ENCODE peak calls at places on chromosomes 1 and 21, in four cellular contexts. One of them, this sample, is unnamed.

GRCh38 chr1:113210248-113210647 is 137.2 kb downstream of the LRIG2 start:
- DNase-seq in adrenal gland: no peak
- DNase-seq in heart left ventricle: no peak
- DNase-seq in NB4: no peak
- DNase-seq in this sample: no peak

GRCh38 chr1:47332779-47333577 is 612 bp upstream of the CMPK1 start:
- DNase-seq in adrenal gland: peak
- DNase-seq in heart left ventricle: no peak
- DNase-seq in NB4: no peak
- DNase-seq in this sample: no peak

GRCh38 chr1:109392788-109393580 is 4.7 kb downstream of the SORT1 start:
- DNase-seq in adrenal gland: peak
- DNase-seq in heart left ventricle: peak
- DNase-seq in NB4: no peak
- DNase-seq in this sample: no peak

GRCh38 chr1:90925928-90926869 is 95.6 kb downstream of the ZNF644 start:
- DNase-seq in adrenal gland: no peak
- DNase-seq in heart left ventricle: no peak
- DNase-seq in NB4: peak
- DNase-seq in this sample: no peak

GRCh38 chr1:41696381-41696780 is 211.9 kb upstream of the EDN2 start:
- DNase-seq in adrenal gland: no peak
- DNase-seq in heart left ventricle: peak
- DNase-seq in NB4: no peak
- DNase-seq in this sample: no peak

GRCh38 chr21:29938968-29939858 is 583 bp downstream of the GRIK1 start:
- DNase-seq in adrenal gland: no peak
- DNase-seq in heart left ventricle: no peak
- DNase-seq in NB4: no peak
- DNase-seq in this sample: no peak

GRCh38 chr21:44616591-44616926 is 4.7 kb downstream of the KRTAP10-8 start:
- DNase-seq in adrenal gland: no peak
- DNase-seq in heart left ventricle: no peak
- DNase-seq in NB4: no peak
- DNase-seq in this sample: no peak

GRCh38 chr1:16012590-16013219 is 5.1 kb downstream of the HSPB7 start:
- DNase-seq in adrenal gland: peak
- DNase-seq in heart left ventricle: peak
- DNase-seq in NB4: peak
- DNase-seq in this sample: peak

GRCh38 chr1:31445951-31446350 is 32.9 kb downstream of the SERINC2 start:
- DNase-seq in adrenal gland: no peak
- DNase-seq in heart left ventricle: no peak
- DNase-seq in NB4: peak
- DNase-seq in this sample: no peak

GRCh38 chr1:156149374-156150106 is 3.8 kb upstream of the SEMA4A start:
- DNase-seq in adrenal gland: no peak
- DNase-seq in heart left ventricle: no peak
- DNase-seq in NB4: no peak
- DNase-seq in this sample: no peak
- TF ChIP-seq POLR2A in adrenal gland: no peak
- TF ChIP-seq POLR2A in heart left ventricle: no peak
- TF ChIP-seq POLR2A in NB4: no peak
- TF ChIP-seq POLR2A in this sample: no peak

GRCh38 chr1:227731241-227731677 is 3.8 kb downstream of the JMJD4 start:
- DNase-seq in adrenal gland: peak
- DNase-seq in heart left ventricle: no peak
- DNase-seq in NB4: no peak
- DNase-seq in this sample: no peak

GRCh38 chr1:227729881-227730629 is 5.0 kb downstream of the JMJD4 start:
- DNase-seq in adrenal gland: peak
- DNase-seq in heart left ventricle: no peak
- DNase-seq in NB4: peak
- DNase-seq in this sample: peak

GRCh38 chr1:227729144-227729880 is 5.8 kb downstream of the JMJD4 start:
- DNase-seq in adrenal gland: no peak
- DNase-seq in heart left ventricle: no peak
- DNase-seq in NB4: peak
- DNase-seq in this sample: no peak

GRCh38 chr1:227731696-227732585 is 3.2 kb downstream of the JMJD4 start:
- DNase-seq in adrenal gland: no peak
- DNase-seq in heart left ventricle: no peak
- DNase-seq in NB4: no peak
- DNase-seq in this sample: no peak

DNA sequence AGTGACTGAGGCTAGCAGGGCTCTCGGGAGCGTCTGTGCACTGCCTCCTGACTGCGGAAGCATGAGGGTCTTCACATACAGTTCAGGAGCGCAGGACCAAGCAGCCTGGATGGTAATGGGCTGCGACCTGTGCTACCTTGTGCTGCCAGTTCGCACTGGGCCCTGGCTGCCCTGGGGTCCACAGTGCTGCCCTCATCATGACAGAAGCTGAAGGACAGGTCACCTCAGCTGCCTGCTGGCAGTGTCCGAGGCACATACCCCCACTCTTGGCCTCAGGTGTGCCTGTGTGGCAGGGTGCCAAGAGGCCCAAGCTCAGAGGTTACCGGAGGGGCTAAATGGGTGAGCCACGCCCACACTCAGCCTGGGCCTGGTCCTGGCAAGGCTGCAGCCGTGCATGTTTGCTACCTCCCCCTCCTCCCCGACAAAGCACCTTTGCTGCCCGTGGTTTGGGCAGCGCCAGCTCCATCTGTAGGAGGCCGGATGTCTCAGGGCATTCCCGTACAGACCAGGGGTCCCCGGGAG is 4.4 kb downstream of the JMJD4 start:
- DNase-seq in adrenal gland: no peak
- DNase-seq in heart left ventricle: no peak
- DNase-seq in NB4: no peak
- DNase-seq in this sample: no peak
- TF ChIP-seq POLR2A in adrenal gland: no peak
- TF ChIP-seq POLR2A in heart left ventricle: no peak
- TF ChIP-seq POLR2A in NB4: no peak
- TF ChIP-seq POLR2A in this sample: no peak

GRCh38 chr1:26168410-26169167 is at the start of gene C1orf232:
- DNase-seq in adrenal gland: no peak
- DNase-seq in heart left ventricle: no peak
- DNase-seq in NB4: no peak
- DNase-seq in this sample: no peak

GRCh38 chr1:26171084-26172072 is at the start of gene ZNF593OS:
- DNase-seq in adrenal gland: no peak
- DNase-seq in heart left ventricle: no peak
- DNase-seq in NB4: no peak
- DNase-seq in this sample: no peak

GRCh38 chr1:26169201-26169600 is 438 bp upstream of the C1orf232 start:
- DNase-seq in adrenal gland: no peak
- DNase-seq in heart left ventricle: no peak
- DNase-seq in NB4: no peak
- DNase-seq in this sample: no peak

GRCh38 chr1:26170472-26170821 is 739 bp downstream of the ZNF593 start:
- DNase-seq in adrenal gland: no peak
- DNase-seq in heart left ventricle: no peak
- DNase-seq in NB4: no peak
- DNase-seq in this sample: no peak

DNA sequence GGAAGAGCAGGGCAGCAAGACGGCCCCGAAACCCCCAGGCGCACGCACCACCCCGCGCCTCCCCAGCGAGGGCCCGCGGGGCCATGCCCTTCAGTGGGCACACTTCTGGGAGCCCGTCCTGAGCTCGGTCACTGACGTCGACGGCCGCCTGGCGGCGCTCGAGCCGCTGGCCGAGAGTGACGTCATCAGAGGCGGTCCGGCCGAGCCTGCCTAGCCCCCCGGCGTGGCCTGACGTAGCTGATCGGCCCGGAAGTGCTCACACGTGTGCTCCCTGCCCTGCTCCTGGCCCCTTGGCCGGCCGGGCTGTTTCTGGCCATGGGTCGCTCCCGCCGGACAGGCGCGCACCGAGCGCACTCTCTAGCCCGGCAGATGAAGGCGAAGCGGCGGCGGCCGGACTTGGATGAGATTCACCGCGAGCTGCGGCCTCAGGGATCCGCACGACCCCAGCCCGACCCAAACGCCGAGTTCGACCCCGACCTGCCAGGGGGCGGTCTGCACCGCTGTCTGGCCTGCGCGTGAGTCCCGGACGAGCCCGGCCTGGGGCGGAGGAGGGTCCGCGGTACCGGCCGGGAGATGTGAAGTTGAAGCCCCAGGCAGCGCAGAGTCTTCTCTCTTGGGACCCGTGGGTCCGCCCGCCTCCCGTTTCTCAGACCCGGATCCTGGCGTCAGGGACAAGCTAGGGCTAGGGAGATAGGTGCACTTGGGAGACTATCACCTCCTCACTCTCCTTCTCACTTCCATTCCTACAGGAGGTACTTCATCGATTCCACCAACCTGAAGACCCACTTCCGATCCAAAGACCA is at the start of gene ZNF593:
- DNase-seq in adrenal gland: peak
- DNase-seq in heart left ventricle: peak
- DNase-seq in NB4: peak
- DNase-seq in this sample: peak
- TF ChIP-seq POLR2A in adrenal gland: peak
- TF ChIP-seq POLR2A in heart left ventricle: no peak
- TF ChIP-seq POLR2A in NB4: peak
- TF ChIP-seq POLR2A in this sample: peak

GRCh38 chr1:168609133-168609715 is 32.8 kb downstream of the XCL1 start:
- DNase-seq in adrenal gland: peak
- DNase-seq in heart left ventricle: peak
- DNase-seq in NB4: peak
- DNase-seq in this sample: no peak
- TF ChIP-seq POLR2A in adrenal gland: no peak
- TF ChIP-seq POLR2A in heart left ventricle: no peak
- TF ChIP-seq POLR2A in NB4: no peak
- TF ChIP-seq POLR2A in this sample: no peak

GRCh38 chr1:165632152-165632469 is 1.1 kb downstream of the MGST3 start:
- DNase-seq in adrenal gland: no peak
- DNase-seq in heart left ventricle: no peak
- DNase-seq in NB4: no peak
- DNase-seq in this sample: no peak
- TF ChIP-seq POLR2A in adrenal gland: no peak
- TF ChIP-seq POLR2A in heart left ventricle: no peak
- TF ChIP-seq POLR2A in NB4: no peak
- TF ChIP-seq POLR2A in this sample: no peak

This sample was measured in H54.